ENCODE peak calls at places on chromosomes 7 and 10, in eight cellular contexts. L, Q, U, H, F, D, E and J are unnamed samples.

GRCh38 chr10:107544706-107545520 is 380.4 kb upstream of the SORCS1 start:
- DNase-seq in L (peak; percentile 56), Q (no peak), U (peak; percentile 17), H (no peak), F (no peak), D (no peak), E (no peak), J (no peak)

GRCh38 chr7:23333671-23334246 is 34.6 kb downstream of the MALSU1 start:
- DNase-seq in L (no peak), Q (no peak), U (peak; percentile 80), H (no peak), F (peak; percentile 80), D (peak; percentile 27), E (no peak), J (peak; percentile 15)

GRCh38 chr10:110918633-110919348 is at the start of gene BBIP1:
- DNase-seq in L (no peak), Q (peak; percentile 98), U (peak; percentile 100), H (no peak), F (peak; percentile 99), D (peak; percentile 100), E (no peak), J (peak; percentile 96)

GRCh38 chr10:71396714-71397339 is at the start of gene CDH23:
- DNase-seq in L (peak; percentile 74), Q (no peak), U (no peak), H (peak; percentile 83), F (no peak), D (peak; percentile 50), E (peak; percentile 51), J (peak; percentile 60)

GRCh38 chr7:134643131-134643530 is 3.5 kb upstream of the BPGM start:
- DNase-seq in L (no peak), Q (no peak), U (peak; percentile 58), H (no peak), F (no peak), D (no peak), E (no peak), J (no peak)

GRCh38 chr10:103837370-103838094 is 17.8 kb downstream of the SH3PXD2A start:
- DNase-seq in L (no peak), Q (no peak), U (no peak), H (no peak), F (no peak), D (no peak), E (no peak), J (no peak)

GRCh38 chr7:121795736-121796135 is 77.2 kb upstream of the PTPRZ1 start:
- DNase-seq in L (no peak), Q (no peak), U (peak; percentile 96), H (no peak), F (no peak), D (no peak), E (no peak), J (no peak)

GRCh38 chr10:22442468-22442867 is 97.2 kb downstream of the SPAG6 start:
- DNase-seq in L (no peak), Q (no peak), U (no peak), H (no peak), F (no peak), D (no peak), E (no peak), J (no peak)

GRCh38 chr7:46544396-46545008 is 623.4 kb upstream of the IGFBP3 start:
- DNase-seq in L (no peak), Q (no peak), U (peak; percentile 84), H (no peak), F (peak; percentile 50), D (no peak), E (no peak), J (no peak)

GRCh38 chr7:81725003-81725402 is 44.8 kb downstream of the HGF start:
- DNase-seq in L (no peak), Q (no peak), U (no peak), H (no peak), F (no peak), D (no peak), E (no peak), J (no peak)

GRCh38 chr7:154450434-154450833 is 398.2 kb downstream of the DPP6 start:
- DNase-seq in L (no peak), Q (no peak), U (no peak), H (peak; percentile 64), F (no peak), D (no peak), E (no peak), J (no peak)

GRCh38 chr7:149289856-149290255 is 27.9 kb downstream of the ZNF783 start:
- DNase-seq in L (no peak), Q (no peak), U (no peak), H (no peak), F (no peak), D (no peak), E (peak; percentile 27), J (no peak)

GRCh38 chr7:151940048-151940845 is 16.0 kb upstream of the GALNTL5 start:
- DNase-seq in L (no peak), Q (no peak), U (peak; percentile 85), H (no peak), F (peak; percentile 50), D (no peak), E (no peak), J (no peak)

GRCh38 chr10:71708301-71708703 is 11.3 kb downstream of the C10orf105 start:
- DNase-seq in L (peak; percentile 81), Q (no peak), U (no peak), H (peak; percentile 85), F (peak; percentile 35), D (peak; percentile 75), E (peak; percentile 81), J (peak; percentile 71)

GRCh38 chr7:8724080-8724718 is 290.8 kb downstream of the NXPH1 start:
- DNase-seq in L (no peak), Q (no peak), U (peak; percentile 1), H (peak; percentile 90), F (peak; percentile 20), D (peak; percentile 68), E (peak; percentile 69), J (peak; percentile 25)

DNA sequence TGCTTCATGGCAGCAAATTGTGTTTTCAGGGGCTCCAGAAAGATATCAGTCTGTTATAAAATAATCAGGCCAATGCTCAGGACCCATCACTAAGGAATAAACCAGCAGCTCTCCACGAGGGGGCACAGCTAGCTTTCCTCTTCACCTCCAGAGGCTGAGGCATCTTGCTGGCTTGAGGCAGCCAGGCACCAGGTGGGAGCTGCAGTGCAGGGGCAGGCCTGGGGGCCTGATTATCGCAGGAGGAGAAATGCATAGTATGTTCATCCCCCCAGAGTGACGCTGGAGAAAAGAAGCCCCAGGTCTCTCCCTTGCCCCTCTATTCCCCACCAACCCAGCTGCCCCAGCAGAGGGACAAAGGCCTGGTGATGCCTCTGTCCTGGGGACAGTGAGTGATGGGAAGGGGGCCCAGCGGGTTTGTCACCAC is 128.3 kb upstream of the FAM20C start:
- DNase-seq in L (peak; percentile 61), Q (no peak), U (peak; percentile 42), H (peak; percentile 77), F (peak; percentile 7), D (peak; percentile 81), E (peak; percentile 66), J (peak; percentile 47)
- TF ChIP-seq CTCF in L (peak; percentile 33), Q (peak; percentile 47), U (peak; percentile 53), H (peak; percentile 59), F (peak; percentile 47), D (peak; percentile 75), E (no peak), J (peak; percentile 63)

DNA sequence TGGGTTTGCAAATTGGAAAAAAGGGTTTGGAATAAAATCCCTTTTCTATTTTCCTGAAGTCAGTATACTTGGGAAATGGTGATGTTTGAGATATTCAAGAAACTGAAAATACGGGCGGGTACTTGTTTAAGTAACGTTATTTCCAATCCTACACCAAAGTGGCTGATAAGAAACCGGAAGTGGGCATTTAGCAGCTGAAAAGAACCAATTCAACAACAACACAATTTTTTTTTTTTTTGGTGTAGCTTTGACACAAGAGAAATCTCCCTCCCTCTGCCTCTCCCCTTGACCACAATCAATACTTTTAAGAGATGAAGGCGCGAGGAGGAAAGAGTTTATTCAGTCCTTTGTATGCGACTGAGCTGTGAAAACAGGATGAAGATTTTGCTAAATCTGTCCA is 13.8 kb upstream of the GFRA1 start:
- DNase-seq in L (no peak), Q (no peak), U (no peak), H (no peak), F (no peak), D (no peak), E (no peak), J (no peak)
- H3K27ac ChIP-seq in L (no peak overlapping the region), Q (no peak overlapping the region), U (no peak overlapping the region), H (no peak overlapping the region), F (no peak overlapping the region), D (no peak overlapping the region), E (no peak overlapping the region), J (no peak overlapping the region)

DNA sequence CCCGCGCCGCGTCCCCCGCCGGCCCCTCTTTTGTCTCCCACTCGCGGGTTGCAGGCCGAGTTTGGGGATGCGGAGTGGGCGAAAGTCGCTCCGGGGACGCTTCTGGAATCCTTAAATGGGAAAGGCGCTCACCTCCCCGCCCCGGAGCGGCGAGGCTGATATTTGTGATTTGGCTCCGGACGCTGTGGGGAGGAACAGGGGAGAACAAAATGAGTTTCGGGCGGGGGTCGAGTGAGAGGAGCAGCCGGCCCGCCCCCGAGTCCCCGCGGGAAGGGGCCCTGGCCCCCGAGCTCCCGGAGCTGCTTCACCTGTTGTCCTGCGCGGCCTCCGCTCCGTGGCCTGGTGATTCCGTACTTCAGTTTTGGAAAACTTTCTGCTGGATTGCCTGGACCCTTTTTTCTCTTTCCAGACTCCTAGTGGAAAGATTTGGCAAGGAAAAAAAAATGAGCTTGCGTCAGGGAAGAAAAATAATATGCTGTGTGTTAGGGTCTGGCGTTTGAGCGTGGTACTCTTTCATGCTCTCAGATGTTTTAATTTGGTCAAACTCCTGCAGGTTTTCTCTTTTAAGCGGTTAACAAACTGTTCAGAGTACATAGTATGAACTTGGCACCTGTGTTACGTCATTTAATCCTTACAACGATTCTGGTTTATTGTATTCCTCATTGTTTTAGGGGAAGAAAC is 831 bp downstream of the BMPR1A start:
- DNase-seq in L (peak; percentile 68), Q (no peak), U (peak; percentile 51), H (peak; percentile 61), F (no peak), D (peak; percentile 67), E (peak; percentile 53), J (peak; percentile 34)
- TF ChIP-seq CTCF in L (peak; percentile 23), Q (peak; percentile 50), U (peak; percentile 31), H (peak; percentile 26), F (no peak), D (no peak), E (no peak), J (peak; percentile 29)

GRCh38 chr10:69332278-69333010 is 54.1 kb downstream of the HK1 start:
- DNase-seq in L (no peak), Q (no peak), U (no peak), H (no peak), F (no peak), D (no peak), E (no peak), J (no peak)
- H3K27ac ChIP-seq in L (peak overlapping the region; percentile 68), Q (peak overlapping the region; percentile 93), U (peak overlapping the region; percentile 59), H (no peak overlapping the region), F (no peak overlapping the region), D (peak overlapping the region; percentile 71), E (no peak overlapping the region), J (peak overlapping the region; percentile 82)

DNA sequence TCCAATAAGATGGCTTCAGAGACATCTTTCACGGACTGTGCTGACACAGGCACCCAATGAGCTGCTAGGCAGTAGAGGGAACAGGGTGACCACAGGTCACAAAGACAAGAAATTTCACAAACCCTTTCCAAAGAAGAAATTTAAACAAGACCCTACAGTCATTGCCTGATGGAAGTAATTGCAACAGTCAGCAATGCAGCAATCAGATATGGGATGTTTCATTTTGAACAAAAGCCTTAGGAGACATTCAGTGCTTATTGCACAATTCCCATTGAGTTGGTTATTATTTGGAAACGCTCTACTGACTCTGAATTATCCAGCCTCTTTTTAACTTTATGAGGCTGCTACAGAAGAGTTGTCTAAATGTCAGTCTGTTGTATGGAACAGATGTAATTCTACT is 85.5 kb downstream of the ETV1 start:
- DNase-seq in L (no peak), Q (no peak), U (no peak), H (no peak), F (no peak), D (no peak), E (no peak), J (no peak)
- TF ChIP-seq CTCF in L (no peak), Q (no peak), U (no peak), H (no peak), F (no peak), D (no peak), E (no peak), J (no peak)